ENCODE peak calls at places on chromosomes 1 and 21, in five cellular contexts. F is osteocyte, B is A172, U is M059J, M is kidney. H is an unnamed sample.

GRCh38 chr1:156115514-156116374 is 1.2 kb downstream of the LMNA start:
- DNase-seq in F (no peak), B (peak; percentile 92), U (peak; percentile 86), M (peak; percentile 91), H (no peak)

GRCh38 chr1:116122955-116123757 is 12.0 kb downstream of the MAB21L3 start:
- DNase-seq in F (peak; percentile 88), B (peak; percentile 35), U (peak; percentile 90), M (peak; percentile 84), H (no peak)

GRCh38 chr1:154696460-154696859 is 88.5 kb upstream of the ADAR start:
- DNase-seq in F (no peak), B (no peak), U (no peak), M (no peak), H (no peak)

GRCh38 chr1:87044840-87045239 is 130.4 kb downstream of the HS2ST1 start:
- DNase-seq in F (no peak), B (no peak), U (no peak), M (no peak), H (no peak)

GRCh38 chr1:1360511-1361169 is 2.3 kb upstream of the MXRA8 start:
- DNase-seq in F (no peak), B (peak; percentile 90), U (peak; percentile 95), M (peak; percentile 93), H (peak; percentile 69)

GRCh38 chr1:6753320-6754140 is 31.7 kb upstream of the CAMTA1 start:
- DNase-seq in F (no peak), B (no peak), U (peak; percentile 52), M (no peak), H (no peak)

GRCh38 chr21:46125846-46126301 is 28.0 kb downstream of the COL6A2 start:
- DNase-seq in F (peak; percentile 81), B (no peak), U (no peak), M (peak; percentile 68), H (no peak)

GRCh38 chr1:21089711-21090110 is 87.0 kb downstream of the EIF4G3 start:
- DNase-seq in F (no peak), B (no peak), U (no peak), M (no peak), H (no peak)

GRCh38 chr1:49364676-49365075 is 588.0 kb upstream of the BEND5 start:
- DNase-seq in F (no peak), B (peak; percentile 19), U (no peak), M (peak; percentile 32), H (no peak)

GRCh38 chr1:59223943-59224639 is 72.8 kb upstream of the FGGY start:
- DNase-seq in F (no peak), B (no peak), U (no peak), M (no peak), H (no peak)

GRCh38 chr1:48036693-48037386 is 39.7 kb upstream of the TRABD2B start:
- DNase-seq in F (no peak), B (peak; percentile 82), U (no peak), M (no peak), H (no peak)

GRCh38 chr21:42466700-42467612 is 29.1 kb downstream of the RSPH1 start:
- DNase-seq in F (no peak), B (peak; percentile 96), U (peak; percentile 85), M (peak; percentile 53), H (no peak)

GRCh38 chr1:27614625-27615344 is 10.8 kb upstream of the AHDC1 start:
- DNase-seq in F (no peak), B (no peak), U (no peak), M (no peak), H (no peak)

GRCh38 chr1:192763243-192763642 is 45.6 kb upstream of the RGS2 start:
- DNase-seq in F (no peak), B (no peak), U (peak; percentile 33), M (no peak), H (no peak)

GRCh38 chr21:41170442-41170841 is 2.5 kb downstream of the BACE2 start:
- DNase-seq in F (no peak), B (peak; percentile 57), U (peak; percentile 78), M (no peak), H (no peak)

GRCh38 chr1:183570451-183570850 is 19.8 kb downstream of the NCF2 start:
- DNase-seq in F (no peak), B (no peak), U (no peak), M (no peak), H (no peak)

GRCh38 chr1:108708726-108709660 is 3.7 kb upstream of the FNDC7 start:
- DNase-seq in F (no peak), B (no peak), U (peak; percentile 22), M (no peak), H (peak; percentile 78)

GRCh38 chr1:236524142-236524891 is 535 bp downstream of the LGALS8 start:
- DNase-seq in F (no peak), B (peak; percentile 75), U (peak; percentile 83), M (no peak), H (no peak)

GRCh38 chr1:198829356-198829755 is 190.5 kb downstream of the PTPRC start:
- DNase-seq in F (no peak), B (no peak), U (no peak), M (no peak), H (no peak)

GRCh38 chr1:50126962-50127715 is 18.4 kb downstream of the ELAVL4 start:
- DNase-seq in F (no peak), B (no peak), U (peak; percentile 1), M (no peak), H (no peak)

GRCh38 chr1:119611701-119612113 is 36.4 kb downstream of the ZNF697 start:
- DNase-seq in F (peak; percentile 87), B (peak; percentile 39), U (peak; percentile 56), M (peak; percentile 87), H (peak; percentile 88)

GRCh38 chr1:151060241-151061011 is at the start of gene MLLT11:
- DNase-seq in F (no peak), B (peak; percentile 91), U (peak; percentile 80), M (no peak), H (peak; percentile 77)

GRCh38 chr1:100643430-100644196 is 75.9 kb upstream of the VCAM1 start:
- DNase-seq in F (no peak), B (peak; percentile 25), U (no peak), M (no peak), H (no peak)

GRCh38 chr1:171683826-171684225 is 31.3 kb upstream of the MYOC start:
- DNase-seq in F (no peak), B (no peak), U (no peak), M (no peak), H (no peak)

GRCh38 chr1:89261926-89262540 is 10.6 kb downstream of the GBP5 start:
- DNase-seq in F (no peak), B (peak; percentile 40), U (peak; percentile 75), M (no peak), H (no peak)

GRCh38 chr1:46675549-46676314 is 4.1 kb downstream of the TEX38 start:
- DNase-seq in F (no peak), B (no peak), U (no peak), M (no peak), H (no peak)

GRCh38 chr1:177227978-177228720 is 57.4 kb downstream of the BRINP2 start:
- DNase-seq in F (no peak), B (no peak), U (no peak), M (no peak), H (no peak)

GRCh38 chr1:220166853-220167252 is 72.9 kb downstream of the IARS2 start:
- DNase-seq in F (no peak), B (no peak), U (no peak), M (no peak), H (no peak)

GRCh38 chr1:159431904-159432303 is at the start of gene OR10J4:
- DNase-seq in F (no peak), B (no peak), U (no peak), M (no peak), H (no peak)

GRCh38 chr1:96183928-96184327 is 537.7 kb upstream of the PTBP2 start:
- DNase-seq in F (no peak), B (no peak), U (no peak), M (no peak), H (no peak)

GRCh38 chr1:211135342-211135950 is 1.5 kb upstream of the KCNH1 start:
- DNase-seq in F (no peak), B (peak; percentile 85), U (peak; percentile 75), M (no peak), H (no peak)

GRCh38 chr1:230280906-230281413 is 145.2 kb downstream of the PGBD5 start:
- DNase-seq in F (no peak), B (no peak), U (no peak), M (no peak), H (peak; percentile 76)

GRCh38 chr1:153651771-153652170 is 6.7 kb upstream of the SNAPIN start:
- DNase-seq in F (no peak), B (no peak), U (no peak), M (no peak), H (no peak)

GRCh38 chr1:40633563-40634376 is 31.7 kb downstream of the RIMS3 start:
- DNase-seq in F (no peak), B (no peak), U (no peak), M (no peak), H (no peak)

GRCh38 chr1:42935313-42935624 is 23.4 kb downstream of the SLC2A1 start:
- DNase-seq in F (no peak), B (no peak), U (no peak), M (peak; percentile 72), H (peak; percentile 92)